ENCODE peak calls at places on chromosomes 7 and 10, in six cellular contexts. U, L, C, K, M and P are unnamed samples.

GRCh38 chr7:2431260-2431867 is 28.0 kb downstream of the CHST12 start:
- DNase-seq in U (no peak), M (peak; percentile 19), L (no peak), C (no peak), K (no peak), P (no peak)

GRCh38 chr10:24820616-24821015 is 96.9 kb upstream of the ARHGAP21 start:
- DNase-seq in M (peak; percentile 2), U (no peak), L (no peak), K (no peak), C (no peak), P (no peak)

GRCh38 chr10:110504111-110504735 is 6.5 kb downstream of the DUSP5 start:
- DNase-seq in K (no peak), L (peak; percentile 54), U (no peak), M (peak; percentile 88), C (peak; percentile 84), P (no peak)

GRCh38 chr7:142168746-142169145 is 57.2 kb downstream of the MGAM2 start:
- DNase-seq in C (no peak), M (peak; percentile 50), U (no peak), L (no peak), K (no peak), P (no peak)

GRCh38 chr7:102044984-102045673 is 227.7 kb downstream of the CUX1 start:
- DNase-seq in C (peak; percentile 84), M (peak; percentile 89), L (peak; percentile 66), U (peak; percentile 86), K (no peak), P (peak; percentile 87)

GRCh38 chr10:34089294-34089693 is 725.8 kb downstream of the PARD3 start:
- DNase-seq in U (no peak), L (no peak), K (no peak), M (no peak), C (no peak), P (no peak)

GRCh38 chr10:74784462-74784861 is 41.9 kb upstream of the KAT6B start:
- DNase-seq in K (no peak), L (no peak), C (no peak), M (no peak), U (no peak), P (no peak)

GRCh38 chr7:152522551-152522950 is 86.7 kb upstream of the KMT2C start:
- DNase-seq in U (no peak), C (no peak), M (no peak), K (no peak), L (no peak), P (no peak)

GRCh38 chr7:151699147-151699546 is 177.8 kb downstream of the PRKAG2 start:
- DNase-seq in C (peak; percentile 93), U (no peak), L (no peak), K (no peak), M (peak; percentile 92), P (no peak)

GRCh38 chr10:23099079-23099478 is 3.7 kb downstream of the MSRB2 start:
- DNase-seq in M (no peak), U (no peak), C (no peak), K (no peak), L (no peak), P (no peak)

GRCh38 chr10:23095966-23096813 is 811 bp downstream of the MSRB2 start:
- DNase-seq in U (peak; percentile 84), M (peak; percentile 85), L (peak; percentile 54), C (no peak), K (peak; percentile 24), P (no peak)

GRCh38 chr10:23095404-23095965 is at the start of gene MSRB2:
- DNase-seq in L (peak; percentile 94), C (peak; percentile 78), M (peak; percentile 96), K (peak; percentile 79), U (peak; percentile 97), P (peak; percentile 78)

GRCh38 chr10:23094786-23095403 is 484 bp upstream of the MSRB2 start:
- DNase-seq in U (no peak), M (no peak), L (no peak), C (no peak), K (no peak), P (no peak)

GRCh38 chr10:23096814-23097549 is 1.6 kb downstream of the MSRB2 start:
- DNase-seq in M (peak; percentile 79), L (no peak), C (peak; percentile 39), U (no peak), K (no peak), P (no peak)
- H3K4me3 ChIP-seq in M (peak overlapping the region; percentile 82), L (peak overlapping the region; percentile 69), C (peak overlapping the region; percentile 72), U (peak overlapping the region; percentile 85), K (peak overlapping the region; percentile 66), P (peak overlapping the region; percentile 56)

GRCh38 chr10:104273899-104274575 is 5.1 kb downstream of the GSTO2 start:
- DNase-seq in L (no peak), M (peak; percentile 84), K (no peak), U (no peak), C (no peak), P (no peak)

GRCh38 chr10:104273291-104273690 is 4.3 kb downstream of the GSTO2 start:
- DNase-seq in K (no peak), M (peak; percentile 73), L (no peak), U (no peak), C (no peak), P (no peak)

GRCh38 chr10:104276192-104276591 is 7.2 kb downstream of the GSTO2 start:
- DNase-seq in L (no peak), M (no peak), U (no peak), C (no peak), K (no peak), P (no peak)

GRCh38 chr10:104277785-104278184 is 8.8 kb downstream of the GSTO2 start:
- DNase-seq in M (no peak), C (no peak), U (no peak), K (no peak), L (no peak), P (no peak)

GRCh38 chr10:104274762-104275721 is 6.1 kb downstream of the GSTO2 start:
- DNase-seq in U (peak; percentile 78), C (no peak), K (no peak), L (peak; percentile 76), M (peak; percentile 70), P (no peak)
- H3K4me3 ChIP-seq in U (peak overlapping the region; percentile 22), C (peak overlapping the region; percentile 32), K (no peak overlapping the region), L (peak overlapping the region; percentile 51), M (peak overlapping the region; percentile 68), P (peak overlapping the region; percentile 39)

GRCh38 chr10:63173468-63174227 is 40.5 kb downstream of the NRBF2 start:
- DNase-seq in M (no peak), U (no peak), C (no peak), L (no peak), K (no peak), P (no peak)
- H3K4me3 ChIP-seq in M (no peak overlapping the region), U (no peak overlapping the region), C (no peak overlapping the region), L (no peak overlapping the region), K (no peak overlapping the region), P (no peak overlapping the region)

GRCh38 chr7:97117035-97117371 is 495 bp upstream of the SDHAF3 start:
- DNase-seq in K (no peak), C (no peak), L (no peak), M (no peak), U (no peak), P (no peak)

GRCh38 chr7:97117372-97118188 is at the start of gene SDHAF3:
- DNase-seq in U (peak; percentile 99), C (peak; percentile 96), M (peak; percentile 100), K (peak; percentile 97), L (peak; percentile 99), P (peak; percentile 95)

GRCh38 chr7:97120713-97121457 is 3.4 kb downstream of the SDHAF3 start:
- DNase-seq in L (no peak), M (no peak), C (no peak), K (no peak), U (no peak), P (no peak)

GRCh38 chr7:97118306-97118917 is 914 bp downstream of the SDHAF3 start:
- DNase-seq in M (peak; percentile 30), U (no peak), K (no peak), C (no peak), L (no peak), P (no peak)

GRCh38 chr7:97119747-97120146 is 2.2 kb downstream of the SDHAF3 start:
- DNase-seq in L (no peak), K (no peak), M (no peak), U (no peak), C (no peak), P (no peak)
- H3K4me3 ChIP-seq in L (no peak overlapping the region), K (no peak overlapping the region), M (no peak overlapping the region), U (no peak overlapping the region), C (no peak overlapping the region), P (peak overlapping the region; percentile 78)

GRCh38 chr7:712601-713457 is 13.7 kb upstream of the DNAAF5 start:
- DNase-seq in K (no peak), U (no peak), M (no peak), L (peak; percentile 36), C (no peak), P (no peak)
- H3K4me3 ChIP-seq in K (peak overlapping the region; percentile 9), U (peak overlapping the region; percentile 39), M (no peak overlapping the region), L (no peak overlapping the region), C (peak overlapping the region; percentile 27), P (no peak overlapping the region)

DNA sequence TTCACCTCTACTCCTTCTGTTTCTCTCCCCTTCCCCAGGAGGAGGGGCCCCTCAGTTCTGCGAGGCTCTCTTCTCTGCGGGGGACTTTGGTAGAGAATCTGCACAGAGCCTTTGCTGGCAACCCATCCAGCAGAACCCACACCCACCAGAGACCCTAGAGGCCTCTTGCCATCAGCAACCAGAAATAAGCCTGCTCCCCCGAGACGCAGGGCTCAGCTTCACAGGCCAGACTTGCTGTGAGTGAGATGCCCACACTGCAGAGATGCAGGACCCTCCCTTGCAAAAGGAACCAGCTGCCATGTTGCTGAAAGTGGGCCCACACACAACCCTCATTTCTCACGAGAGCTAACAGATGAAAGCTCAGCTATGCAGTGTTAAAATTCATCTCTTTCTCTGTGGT is 171.7 kb downstream of the CCDC3 start:
- DNase-seq in K (no peak), M (no peak), L (no peak), U (no peak), C (no peak), P (no peak)
- H3K4me3 ChIP-seq in K (no peak overlapping the region), M (no peak overlapping the region), L (no peak overlapping the region), U (no peak overlapping the region), C (no peak overlapping the region), P (no peak overlapping the region)